ENCODE peak calls at places on chromosome 5, in five cellular contexts. One of them, this sample, is unnamed. For H3K27me3, the result is how much of the 10 kb centered on the place peaks cover.

GRCh38 chr5:75681125-75681830 is 36.0 kb downstream of the POC5 start:
- DNase-seq in IMR-90: peak
- DNase-seq in thyroid gland: no peak
- DNase-seq in thoracic aorta: no peak
- DNase-seq in HCT116: peak
- DNase-seq in this sample: no peak

GRCh38 chr5:33440482-33441240 is at the start of gene TARS1:
- DNase-seq in IMR-90: peak
- DNase-seq in thyroid gland: peak
- DNase-seq in thoracic aorta: peak
- DNase-seq in HCT116: peak
- DNase-seq in this sample: peak

GRCh38 chr5:18699681-18700080 is 1065.4 kb downstream of the TAF11L14 start:
- DNase-seq in IMR-90: no peak
- DNase-seq in thyroid gland: no peak
- DNase-seq in thoracic aorta: no peak
- DNase-seq in HCT116: no peak
- DNase-seq in this sample: no peak

GRCh38 chr5:109580225-109580624 is 109.5 kb upstream of the MAN2A1 start:
- DNase-seq in IMR-90: no peak
- DNase-seq in thyroid gland: no peak
- DNase-seq in thoracic aorta: no peak
- DNase-seq in HCT116: no peak
- DNase-seq in this sample: no peak

GRCh38 chr5:21654-22233 is 70.2 kb upstream of the PLEKHG4B start:
- DNase-seq in IMR-90: peak
- DNase-seq in thyroid gland: peak
- DNase-seq in thoracic aorta: no peak
- DNase-seq in HCT116: peak
- DNase-seq in this sample: no peak

GRCh38 chr5:120457839-120458507 is 6.1 kb upstream of the PRR16 start:
- DNase-seq in IMR-90: peak
- DNase-seq in thyroid gland: peak
- DNase-seq in thoracic aorta: no peak
- DNase-seq in HCT116: peak
- DNase-seq in this sample: peak

GRCh38 chr5:77358566-77359205 is 133.4 kb downstream of the WDR41 start:
- DNase-seq in IMR-90: peak
- DNase-seq in thyroid gland: no peak
- DNase-seq in thoracic aorta: no peak
- DNase-seq in HCT116: no peak
- DNase-seq in this sample: no peak

GRCh38 chr5:139402561-139403158 is 1.2 kb downstream of the SPATA24 start:
- DNase-seq in IMR-90: no peak
- DNase-seq in thyroid gland: no peak
- DNase-seq in thoracic aorta: no peak
- DNase-seq in HCT116: peak
- DNase-seq in this sample: no peak

GRCh38 chr5:178432421-178433272 is 157.5 kb downstream of the COL23A1 start:
- DNase-seq in IMR-90: no peak
- DNase-seq in thyroid gland: peak
- DNase-seq in thoracic aorta: no peak
- DNase-seq in HCT116: no peak
- DNase-seq in this sample: no peak

GRCh38 chr5:140275837-140276236 is 27.1 kb downstream of the PFDN1 start:
- DNase-seq in IMR-90: no peak
- DNase-seq in thyroid gland: no peak
- DNase-seq in thoracic aorta: no peak
- DNase-seq in HCT116: no peak
- DNase-seq in this sample: no peak

GRCh38 chr5:42617411-42617810 is 139.2 kb upstream of the CCDC152 start:
- DNase-seq in IMR-90: no peak
- DNase-seq in thyroid gland: no peak
- DNase-seq in thoracic aorta: no peak
- DNase-seq in HCT116: no peak
- DNase-seq in this sample: no peak

GRCh38 chr5:10760033-10760975 is 730 bp downstream of the DAP start:
- DNase-seq in IMR-90: peak
- DNase-seq in thyroid gland: peak
- DNase-seq in thoracic aorta: no peak
- DNase-seq in HCT116: peak
- DNase-seq in this sample: no peak

GRCh38 chr5:135059000-135059923 is 25.2 kb upstream of the PITX1 start:
- DNase-seq in IMR-90: no peak
- DNase-seq in thyroid gland: no peak
- DNase-seq in thoracic aorta: no peak
- DNase-seq in HCT116: no peak
- DNase-seq in this sample: no peak
- TF ChIP-seq CTCF in IMR-90: no peak
- TF ChIP-seq CTCF in thyroid gland: no peak
- TF ChIP-seq CTCF in thoracic aorta: no peak
- TF ChIP-seq CTCF in HCT116: peak
- TF ChIP-seq CTCF in this sample: no peak

DNA sequence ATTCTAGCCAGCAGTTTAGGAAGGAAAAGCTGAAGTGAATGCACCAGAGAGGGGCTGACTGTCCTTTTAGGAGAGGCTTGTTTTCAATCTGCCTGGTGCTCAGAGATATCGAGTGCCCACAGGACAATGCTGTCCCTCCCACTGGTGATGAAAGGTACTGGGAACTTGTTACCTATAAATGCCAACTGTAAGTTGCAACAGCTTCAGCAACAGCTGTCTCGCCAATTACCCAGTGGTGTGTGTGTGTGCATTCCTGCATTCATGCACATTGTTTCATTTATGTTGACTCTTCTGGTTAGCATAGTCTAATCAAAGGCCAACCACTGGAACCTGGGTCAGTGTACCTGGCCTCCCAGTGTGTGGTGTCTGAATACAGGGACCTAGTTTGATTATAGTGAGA is 161.1 kb downstream of the CSNK1G3 start:
- DNase-seq in IMR-90: no peak
- DNase-seq in thyroid gland: peak
- DNase-seq in thoracic aorta: no peak
- DNase-seq in HCT116: no peak
- DNase-seq in this sample: no peak
- H3K27ac ChIP-seq in IMR-90: no peak
- H3K27ac ChIP-seq in thyroid gland: no peak
- H3K27ac ChIP-seq in thoracic aorta: no peak
- H3K27ac ChIP-seq in HCT116: no peak
- H3K27ac ChIP-seq in this sample: no peak

GRCh38 chr5:64506567-64507321 is 929 bp downstream of the RGS7BP start:
- DNase-seq in IMR-90: no peak
- DNase-seq in thyroid gland: no peak
- DNase-seq in thoracic aorta: no peak
- DNase-seq in HCT116: no peak
- DNase-seq in this sample: no peak
- H3K27me3 ChIP-seq in IMR-90: under half
- H3K27me3 ChIP-seq in thyroid gland: under half
- H3K27me3 ChIP-seq in thoracic aorta: under half
- H3K27me3 ChIP-seq in HCT116: under half
- H3K27me3 ChIP-seq in this sample: under half

DNA sequence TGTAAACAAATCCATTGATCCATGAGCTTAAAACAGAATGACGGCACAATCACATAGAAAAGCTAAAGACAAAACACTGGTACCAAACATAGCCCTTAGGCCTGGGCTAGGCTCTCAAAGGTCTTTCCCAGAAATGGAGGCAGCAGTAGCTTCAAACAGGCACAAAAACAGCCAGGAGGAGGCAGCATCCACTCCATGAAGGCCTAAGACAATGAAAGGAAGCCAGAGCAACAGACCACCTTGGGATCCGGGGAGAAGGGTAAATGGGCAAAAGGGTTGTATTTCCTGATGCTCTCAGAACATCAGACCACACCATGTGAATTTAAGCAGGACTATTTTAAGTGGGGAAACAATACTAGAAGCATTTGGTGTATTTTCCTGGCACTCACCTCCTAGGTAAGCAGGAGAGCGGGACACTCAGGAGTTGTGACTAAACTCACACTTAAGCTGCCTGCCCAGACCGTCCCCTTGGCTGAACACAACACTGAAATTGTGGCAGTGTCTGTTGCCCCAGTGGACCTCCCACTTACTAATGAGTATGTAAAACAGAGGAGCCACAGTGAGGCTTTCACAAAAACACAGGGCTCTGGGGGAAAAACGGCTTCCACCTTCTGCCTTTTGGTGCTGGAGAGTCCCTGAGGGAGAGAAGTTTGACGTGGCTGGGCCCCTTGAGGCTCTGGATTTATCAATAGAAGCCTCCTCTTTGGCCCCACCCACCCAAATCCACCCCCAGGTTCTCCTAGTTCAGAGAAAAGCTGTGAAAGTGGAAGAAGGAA is 11.9 kb downstream of the GNPDA1 start:
- DNase-seq in IMR-90: no peak
- DNase-seq in thyroid gland: peak
- DNase-seq in thoracic aorta: no peak
- DNase-seq in HCT116: no peak
- DNase-seq in this sample: no peak
- TF ChIP-seq CTCF in IMR-90: peak
- TF ChIP-seq CTCF in thyroid gland: no peak
- TF ChIP-seq CTCF in thoracic aorta: no peak
- TF ChIP-seq CTCF in HCT116: peak
- TF ChIP-seq CTCF in this sample: peak

DNA sequence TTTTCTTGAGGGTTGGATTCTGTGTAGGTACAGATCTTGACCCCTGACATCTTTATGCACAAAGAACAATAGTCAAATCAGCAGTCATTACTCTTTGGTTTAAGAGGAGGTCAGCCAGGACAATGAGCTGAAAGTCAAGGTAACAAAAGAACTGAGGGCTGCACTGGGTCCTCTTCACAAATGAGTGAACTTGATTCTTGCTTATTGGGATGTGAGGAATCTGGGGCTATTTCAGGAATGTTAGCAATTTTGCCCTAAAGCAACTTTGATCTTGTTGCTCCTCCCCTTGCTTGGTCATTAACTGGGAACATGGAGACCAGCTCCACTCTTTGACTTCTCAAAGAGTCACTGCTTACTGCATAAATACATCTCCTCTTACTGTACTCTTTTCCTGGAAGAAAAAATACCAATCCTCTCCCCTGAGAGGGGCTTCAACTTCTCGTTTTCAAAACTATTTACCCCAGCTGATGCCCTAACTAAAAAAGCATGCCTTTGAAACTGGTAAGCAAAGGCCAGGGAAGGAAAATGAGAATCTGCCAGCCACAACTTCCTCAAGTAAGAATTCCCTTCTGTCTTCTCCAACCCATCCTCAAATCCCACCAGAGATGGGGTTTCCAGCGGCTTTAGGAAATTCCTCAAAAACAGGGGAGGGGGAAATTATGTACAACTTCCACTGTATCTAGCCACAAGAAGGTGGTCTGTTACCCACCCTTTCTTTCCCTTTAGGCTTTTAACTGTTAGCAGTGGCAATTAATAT is 368.3 kb downstream of the ENC1 start:
- DNase-seq in IMR-90: peak
- DNase-seq in thyroid gland: peak
- DNase-seq in thoracic aorta: no peak
- DNase-seq in HCT116: no peak
- DNase-seq in this sample: no peak
- H3K27ac ChIP-seq in IMR-90: no peak
- H3K27ac ChIP-seq in thyroid gland: peak
- H3K27ac ChIP-seq in thoracic aorta: no peak
- H3K27ac ChIP-seq in HCT116: no peak
- H3K27ac ChIP-seq in this sample: no peak

GRCh38 chr5:1392801-1393565 is 48.1 kb upstream of the CLPTM1L start:
- DNase-seq in IMR-90: no peak
- DNase-seq in thyroid gland: no peak
- DNase-seq in thoracic aorta: no peak
- DNase-seq in HCT116: no peak
- DNase-seq in this sample: no peak
- H3K27me3 ChIP-seq in IMR-90: under half
- H3K27me3 ChIP-seq in thyroid gland: under half
- H3K27me3 ChIP-seq in thoracic aorta: under half
- H3K27me3 ChIP-seq in HCT116: under half
- H3K27me3 ChIP-seq in this sample: under half

DNA sequence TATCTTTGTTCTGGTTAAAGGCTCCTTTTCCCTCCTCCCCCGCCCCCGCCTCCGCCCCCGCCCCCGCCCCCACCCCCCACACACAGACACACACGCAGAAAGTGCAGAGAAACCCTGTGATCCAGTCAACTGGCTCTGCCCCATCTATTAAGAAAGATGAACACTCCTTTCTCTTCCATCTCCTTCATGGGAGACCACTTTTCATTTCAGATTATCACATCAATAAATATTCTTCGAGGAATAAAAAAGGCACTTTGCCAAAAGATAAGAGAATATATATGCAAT is 127.0 kb downstream of the TMEM161B start:
- DNase-seq in IMR-90: no peak
- DNase-seq in thyroid gland: no peak
- DNase-seq in thoracic aorta: no peak
- DNase-seq in HCT116: no peak
- DNase-seq in this sample: no peak
- TF ChIP-seq CTCF in IMR-90: no peak
- TF ChIP-seq CTCF in thyroid gland: no peak
- TF ChIP-seq CTCF in thoracic aorta: no peak
- TF ChIP-seq CTCF in HCT116: no peak
- TF ChIP-seq CTCF in this sample: no peak

DNA sequence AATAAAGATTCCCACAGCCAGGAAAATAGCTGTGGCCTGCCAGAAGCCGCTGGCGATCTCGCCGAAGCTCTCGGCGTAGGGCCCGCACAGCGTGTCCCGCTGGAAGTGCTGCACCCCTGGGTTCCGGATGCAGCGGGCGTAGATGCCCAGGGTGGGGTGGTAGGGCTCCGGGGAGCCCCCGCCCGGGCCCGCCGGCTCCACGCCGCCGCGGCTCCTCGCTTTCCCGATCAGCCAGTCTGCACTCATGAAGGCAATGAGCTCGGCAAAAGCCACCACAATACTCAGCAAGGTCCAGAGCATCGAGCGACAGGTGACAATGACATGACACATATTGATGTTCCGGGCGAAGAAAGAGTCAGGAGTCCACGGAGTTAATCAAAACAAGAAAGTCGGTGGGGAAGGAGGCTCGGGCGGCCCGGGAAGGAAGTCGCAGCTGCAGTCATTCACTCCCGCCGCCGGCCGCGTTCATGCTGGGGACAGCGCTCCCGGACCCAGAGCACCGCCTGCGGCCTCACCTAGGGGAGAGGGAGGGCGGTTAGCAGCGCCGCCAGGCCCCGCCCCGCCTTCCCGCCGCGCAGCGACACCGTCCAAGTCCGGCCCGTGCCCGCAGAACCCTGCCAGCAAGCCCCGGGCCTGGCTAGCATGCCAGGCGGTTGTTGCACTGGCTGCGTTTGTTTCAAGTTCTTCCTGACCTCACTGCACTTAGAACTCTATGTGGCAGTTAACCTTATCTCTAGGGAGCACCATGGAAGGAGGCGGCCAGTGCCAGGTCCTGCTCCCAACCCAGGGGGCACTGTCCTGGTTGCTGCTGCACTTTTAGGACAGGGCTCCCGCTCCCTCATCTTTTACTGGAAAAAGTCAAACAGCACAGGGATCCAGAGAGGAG is 138.4 kb downstream of the LHFPL2 start:
- DNase-seq in IMR-90: no peak
- DNase-seq in thyroid gland: peak
- DNase-seq in thoracic aorta: peak
- DNase-seq in HCT116: no peak
- DNase-seq in this sample: no peak
- H3K27ac ChIP-seq in IMR-90: peak
- H3K27ac ChIP-seq in thyroid gland: peak
- H3K27ac ChIP-seq in thoracic aorta: peak
- H3K27ac ChIP-seq in HCT116: no peak
- H3K27ac ChIP-seq in this sample: no peak